ENCODE peak calls at places on chromosomes 1 and 21, in eight cellular contexts. U is nephron progenitor cell, S is Kasumi-1, D is iPS-NIHi11, V is cardiac fibroblast, P is non-pigmented ciliary epithelial cell, R is GM23248, M is mesothelial cell of epicardium. X is an unnamed sample.

GRCh38 chr1:48947761-48948537 is 171.3 kb upstream of the BEND5 start:
- DNase-seq in D (peak), V (no peak), R (peak), M (no peak), S (no peak), P (no peak), U (no peak), X (peak)

GRCh38 chr1:228378453-228379164 is 28.0 kb downstream of the TRIM11 start:
- DNase-seq in U (peak), M (peak), R (peak), P (peak), S (peak), V (peak), D (peak), X (peak)

GRCh38 chr1:94792473-94792875 is 27.7 kb upstream of the SLC44A3 start:
- DNase-seq in M (no peak), U (no peak), R (peak), P (no peak), V (peak), D (no peak), S (peak), X (peak)

GRCh38 chr1:16886860-16887605 is 8.7 kb upstream of the RNU1-2 start:
- DNase-seq in D (no peak), R (no peak), S (no peak), P (no peak), M (no peak), U (no peak), V (no peak), X (no peak)

GRCh38 chr1:52856026-52856425 is 13.5 kb downstream of the ZYG11A start:
- DNase-seq in S (no peak), D (no peak), V (no peak), P (no peak), U (no peak), M (no peak), R (no peak), X (no peak)

GRCh38 chr1:2610036-2610720 is 22.6 kb downstream of the MMEL1 start:
- DNase-seq in V (no peak), R (no peak), M (no peak), P (no peak), S (no peak), U (peak), D (no peak), X (peak)

GRCh38 chr1:155910621-155911121 is 478 bp downstream of the RIT1 start:
- DNase-seq in D (peak), U (no peak), R (peak), M (no peak), V (peak), S (peak), P (no peak), X (no peak)

GRCh38 chr1:158180741-158181576 is at the start of gene CD1D:
- DNase-seq in U (peak), V (peak), R (peak), M (peak), P (no peak), D (peak), S (no peak), X (no peak)

GRCh38 chr1:17765444-17766411 is 10.6 kb downstream of the ACTL8 start:
- DNase-seq in V (peak), S (no peak), R (peak), M (no peak), U (no peak), D (no peak), P (peak), X (peak)

GRCh38 chr21:42330380-42331336 is 15.4 kb upstream of the TFF3 start:
- DNase-seq in P (no peak), D (no peak), M (no peak), S (no peak), V (no peak), R (no peak), U (no peak), X (no peak)

GRCh38 chr1:203114202-203114601 is 13.3 kb upstream of the ADORA1 start:
- DNase-seq in P (no peak), U (no peak), R (no peak), M (no peak), D (no peak), S (no peak), V (no peak), X (no peak)

GRCh38 chr1:226668173-226668560 is 70.9 kb downstream of the ITPKB start:
- DNase-seq in D (no peak), M (no peak), P (no peak), S (no peak), R (no peak), V (no peak), U (no peak), X (no peak)

GRCh38 chr1:215479567-215479966 is 87.5 kb upstream of the KCTD3 start:
- DNase-seq in D (no peak), U (no peak), S (peak), V (no peak), M (no peak), R (no peak), P (no peak), X (no peak)

GRCh38 chr1:171457412-171457811 is 27.9 kb upstream of the PRRC2C start:
- DNase-seq in S (no peak), U (no peak), R (peak), P (no peak), M (no peak), V (peak), D (no peak), X (peak)

GRCh38 chr1:160748182-160748876 is 9.3 kb downstream of the SLAMF7 start:
- DNase-seq in S (no peak), R (peak), M (no peak), D (peak), P (no peak), V (peak), U (no peak), X (no peak)

GRCh38 chr1:170424346-170424745 is 107.6 kb upstream of the GORAB start:
- DNase-seq in M (no peak), V (no peak), P (no peak), U (no peak), R (peak), D (no peak), S (no peak), X (peak)

GRCh38 chr1:230421485-230421884 is 4.6 kb downstream of the PGBD5 start:
- DNase-seq in P (no peak), S (peak), D (no peak), U (no peak), V (no peak), R (no peak), M (no peak), X (no peak)

GRCh38 chr1:15417365-15417934 is 7.8 kb downstream of the EFHD2 start:
- DNase-seq in U (no peak), D (no peak), M (no peak), S (peak), R (peak), V (no peak), P (no peak), X (peak)

GRCh38 chr1:85584264-85584781 is 3.8 kb downstream of the CCN1 start:
- DNase-seq in S (no peak), R (peak), V (peak), U (no peak), M (no peak), D (peak), P (no peak), X (peak)

GRCh38 chr1:179779645-179780272 is 36.7 kb downstream of the FAM163A start:
- DNase-seq in R (peak), V (peak), U (no peak), S (no peak), P (no peak), M (no peak), D (no peak), X (peak)

GRCh38 chr1:218705391-218705790 is 360.3 kb downstream of the TGFB2 start:
- DNase-seq in S (no peak), U (no peak), R (peak), V (no peak), M (no peak), D (no peak), P (no peak), X (no peak)

GRCh38 chr1:164064501-164064900 is 494.5 kb upstream of the PBX1 start:
- DNase-seq in M (no peak), D (no peak), P (peak), R (peak), U (no peak), S (no peak), V (peak), X (peak)

GRCh38 chr1:26723013-26723991 is 27.5 kb downstream of the ARID1A start:
- DNase-seq in R (peak), D (peak), M (peak), P (peak), U (peak), S (peak), V (peak), X (peak)

X was measured in AG10803.